ENCODE peak calls at places on chromosomes 4 and X, in four cellular contexts. One of them, this sample, is unnamed.

GRCh38 chrX:54171527-54171926 is 11.5 kb downstream of the FAM120C start:
- DNase-seq in activated T-cell treated with anti-CD3 and anti-CD28 coated beads for 1 hour: no peak
- DNase-seq in tibial nerve: no peak
- DNase-seq in NCI-H2029 treated with DMSO at 0.1 percent for 48 hours: no peak
- DNase-seq in this sample: no peak

GRCh38 chr4:140176735-140177134 is 22.8 kb upstream of the MAML3 start:
- DNase-seq in activated T-cell treated with anti-CD3 and anti-CD28 coated beads for 1 hour: no peak
- DNase-seq in tibial nerve: no peak
- DNase-seq in NCI-H2029 treated with DMSO at 0.1 percent for 48 hours: no peak
- DNase-seq in this sample: no peak

GRCh38 chr4:58566260-58566659 is 1456.1 kb upstream of the IGFBP7 start:
- DNase-seq in tibial nerve: no peak
- DNase-seq in activated T-cell treated with anti-CD3 and anti-CD28 coated beads for 1 hour: no peak
- DNase-seq in NCI-H2029 treated with DMSO at 0.1 percent for 48 hours: no peak
- DNase-seq in this sample: no peak

GRCh38 chr4:94126669-94127068 is 81.0 kb upstream of the SMARCAD1 start:
- DNase-seq in NCI-H2029 treated with DMSO at 0.1 percent for 48 hours: no peak
- DNase-seq in activated T-cell treated with anti-CD3 and anti-CD28 coated beads for 1 hour: no peak
- DNase-seq in tibial nerve: no peak
- DNase-seq in this sample: no peak

GRCh38 chrX:132004728-132005127 is 18.4 kb upstream of the STK26 start:
- DNase-seq in activated T-cell treated with anti-CD3 and anti-CD28 coated beads for 1 hour: no peak
- DNase-seq in NCI-H2029 treated with DMSO at 0.1 percent for 48 hours: no peak
- DNase-seq in tibial nerve: no peak
- DNase-seq in this sample: no peak

GRCh38 chrX:38672646-38673045 is 111.3 kb downstream of the TSPAN7 start:
- DNase-seq in activated T-cell treated with anti-CD3 and anti-CD28 coated beads for 1 hour: no peak
- DNase-seq in tibial nerve: no peak
- DNase-seq in NCI-H2029 treated with DMSO at 0.1 percent for 48 hours: no peak
- DNase-seq in this sample: no peak

GRCh38 chr4:152258804-152259708 is 276.8 kb downstream of the FBXW7 start:
- DNase-seq in tibial nerve: no peak
- DNase-seq in activated T-cell treated with anti-CD3 and anti-CD28 coated beads for 1 hour: no peak
- DNase-seq in NCI-H2029 treated with DMSO at 0.1 percent for 48 hours: no peak
- DNase-seq in this sample: peak

GRCh38 chr4:150906987-150907633 is 108.0 kb downstream of the LRBA start:
- DNase-seq in tibial nerve: no peak
- DNase-seq in activated T-cell treated with anti-CD3 and anti-CD28 coated beads for 1 hour: no peak
- DNase-seq in NCI-H2029 treated with DMSO at 0.1 percent for 48 hours: no peak
- DNase-seq in this sample: no peak

GRCh38 chr4:112514449-112515277 is 1.3 kb downstream of the NEUROG2 start:
- DNase-seq in activated T-cell treated with anti-CD3 and anti-CD28 coated beads for 1 hour: no peak
- DNase-seq in NCI-H2029 treated with DMSO at 0.1 percent for 48 hours: no peak
- DNase-seq in tibial nerve: no peak
- DNase-seq in this sample: no peak

GRCh38 chr4:39614487-39615162 is 24.0 kb downstream of the SMIM14 start:
- DNase-seq in activated T-cell treated with anti-CD3 and anti-CD28 coated beads for 1 hour: no peak
- DNase-seq in tibial nerve: no peak
- DNase-seq in NCI-H2029 treated with DMSO at 0.1 percent for 48 hours: no peak
- DNase-seq in this sample: no peak

GRCh38 chr4:154719087-154719486 is 24.7 kb upstream of the LRAT start:
- DNase-seq in NCI-H2029 treated with DMSO at 0.1 percent for 48 hours: no peak
- DNase-seq in activated T-cell treated with anti-CD3 and anti-CD28 coated beads for 1 hour: no peak
- DNase-seq in tibial nerve: no peak
- DNase-seq in this sample: no peak

GRCh38 chr4:130147618-130148017 is 1051.7 kb downstream of the C4orf33 start:
- DNase-seq in activated T-cell treated with anti-CD3 and anti-CD28 coated beads for 1 hour: no peak
- DNase-seq in NCI-H2029 treated with DMSO at 0.1 percent for 48 hours: no peak
- DNase-seq in tibial nerve: no peak
- DNase-seq in this sample: no peak

GRCh38 chrX:41824551-41824950 is 98.8 kb downstream of the CASK start:
- DNase-seq in tibial nerve: no peak
- DNase-seq in activated T-cell treated with anti-CD3 and anti-CD28 coated beads for 1 hour: no peak
- DNase-seq in NCI-H2029 treated with DMSO at 0.1 percent for 48 hours: no peak
- DNase-seq in this sample: no peak

This sample was measured in esophagus muscularis mucosa.